ENCODE peak calls at places on chromosomes 6 and 20, in five cellular contexts. U is astrocyte, A is A673, S is heart right ventricle, G is psoas muscle. K is an unnamed sample. For H3K36me3, the result is how much of the 10 kb centered on the place peaks cover.

GRCh38 chr6:140438346-140438735 is 1063.9 kb upstream of the CITED2 start:
- DNase-seq in U (peak), S (no peak), A (no peak), G (no peak), K (no peak)

GRCh38 chr6:21185849-21186478 is 407.6 kb upstream of the SOX4 start:
- DNase-seq in S (no peak), G (no peak), A (peak), U (no peak), K (no peak)

GRCh38 chr6:38845931-38846330 is 130.8 kb downstream of the DNAH8 start:
- DNase-seq in S (no peak), A (no peak), U (no peak), G (no peak), K (no peak)

GRCh38 chr6:15791401-15792137 is 128.7 kb upstream of the DTNBP1 start:
- DNase-seq in U (no peak), G (peak), A (no peak), S (no peak), K (no peak)

GRCh38 chr6:153790048-153790447 is 249.0 kb upstream of the OPRM1 start:
- DNase-seq in G (no peak), S (no peak), U (peak), A (peak), K (peak)

GRCh38 chr6:123587838-123588545 is 48.8 kb downstream of the TRDN start:
- DNase-seq in S (no peak), U (no peak), G (no peak), A (no peak), K (no peak)

GRCh38 chr6:127710668-127711067 is 133.7 kb downstream of the C6orf58 start:
- DNase-seq in U (no peak), S (no peak), A (no peak), G (no peak), K (no peak)

GRCh38 chr6:64930664-64931063 is 776.4 kb downstream of the EYS start:
- DNase-seq in U (no peak), G (no peak), S (no peak), A (no peak), K (no peak)

GRCh38 chr6:63897952-63898351 is 262.4 kb downstream of the PHF3 start:
- DNase-seq in U (no peak), G (no peak), A (no peak), S (peak), K (no peak)

GRCh38 chr20:35603695-35604443 is 11.8 kb upstream of the SPAG4 start:
- DNase-seq in A (no peak), U (no peak), S (no peak), G (no peak), K (no peak)

GRCh38 chr6:81049425-81050042 is 702.9 kb downstream of the TENT5A start:
- DNase-seq in S (no peak), U (peak), A (peak), G (no peak), K (no peak)

GRCh38 chr6:151448623-151449022 is 3.3 kb downstream of the RMND1 start:
- DNase-seq in U (no peak), S (no peak), A (peak), G (no peak), K (no peak)
- TF ChIP-seq CTCF in U (no peak), S (no peak), A (peak), G (no peak), K (no peak)

DNA sequence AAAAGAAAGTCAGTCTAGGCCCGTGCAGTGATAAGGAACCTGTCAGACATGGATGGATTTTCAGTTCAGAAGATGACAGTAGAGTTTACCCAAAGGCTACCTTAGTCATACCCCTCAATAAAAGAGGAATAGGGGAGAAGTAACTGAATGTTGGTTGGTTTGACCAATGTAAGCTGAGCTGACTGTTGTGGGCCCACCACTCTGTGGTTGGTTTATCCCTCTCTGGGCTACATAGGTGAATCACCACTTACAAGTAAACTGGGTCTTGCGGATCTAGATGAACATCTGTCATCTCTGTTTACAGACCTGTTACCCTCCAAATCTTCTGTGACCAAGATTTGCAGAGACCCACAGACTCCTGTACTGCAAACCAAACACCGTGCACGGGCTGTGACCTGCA is 37.2 kb upstream of the MYLK2 start:
- DNase-seq in G (no peak), U (peak), A (no peak), S (no peak), K (no peak)
- H3K36me3 ChIP-seq in G (under half), U (under half), A (half or more), S (under half), K (under half)

GRCh38 chr6:136654086-136654485 is 103.9 kb upstream of the MAP7 start:
- DNase-seq in S (no peak), G (no peak), A (no peak), U (no peak), K (no peak)
- TF ChIP-seq CTCF in S (peak), G (no peak), A (peak), U (peak), K (no peak)

GRCh38 chr20:49283176-49283702 is 5.4 kb upstream of the ZNFX1 start:
- DNase-seq in U (no peak), A (peak), S (no peak), G (no peak), K (no peak)
- H3K36me3 ChIP-seq in U (half or more), A (half or more), S (under half), G (half or more), K (half or more)

GRCh38 chr20:57407541-57407956 is 16.4 kb downstream of the RBM38 start:
- DNase-seq in G (peak), S (peak), U (no peak), A (no peak), K (no peak)
- TF ChIP-seq CTCF in G (no peak), S (no peak), U (no peak), A (no peak), K (no peak)

GRCh38 chr20:32820698-32821378 is 1.1 kb downstream of the MAPRE1 start:
- DNase-seq in U (no peak), G (no peak), S (no peak), A (peak), K (no peak)
- H3K36me3 ChIP-seq in U (under half), G (under half), S (under half), A (under half), K (under half)

GRCh38 chr6:118917550-118918321 is 17.2 kb downstream of the MCM9 start:
- DNase-seq in G (no peak), S (no peak), A (no peak), U (no peak), K (no peak)

GRCh38 chr6:118908441-118908840 is 14.5 kb downstream of the ASF1A start:
- DNase-seq in A (no peak), U (peak), S (no peak), G (no peak), K (no peak)

GRCh38 chr6:118914598-118914997 is 20.4 kb downstream of the MCM9 start:
- DNase-seq in U (no peak), G (no peak), S (no peak), A (no peak), K (no peak)

GRCh38 chr6:118912646-118913045 is 18.7 kb downstream of the ASF1A start:
- DNase-seq in A (peak), S (no peak), U (no peak), G (no peak), K (no peak)

GRCh38 chr6:118913161-118913560 is 19.2 kb downstream of the ASF1A start:
- DNase-seq in S (no peak), A (no peak), G (no peak), U (no peak), K (no peak)
- TF ChIP-seq CTCF in S (no peak), A (no peak), G (no peak), U (no peak), K (no peak)

GRCh38 chr20:50128520-50128905 is 15.6 kb upstream of the UBE2V1 start:
- DNase-seq in S (no peak), A (no peak), G (no peak), U (no peak), K (no peak)

GRCh38 chr20:50129662-50130345 is 16.9 kb upstream of the UBE2V1 start:
- DNase-seq in A (no peak), S (no peak), G (no peak), U (no peak), K (no peak)

GRCh38 chr20:50130995-50131394 is 18.0 kb upstream of the UBE2V1 start:
- DNase-seq in S (no peak), U (no peak), G (no peak), A (no peak), K (no peak)

GRCh38 chr20:50127587-50128519 is 14.9 kb upstream of the UBE2V1 start:
- DNase-seq in A (no peak), U (no peak), G (no peak), S (no peak), K (no peak)

DNA sequence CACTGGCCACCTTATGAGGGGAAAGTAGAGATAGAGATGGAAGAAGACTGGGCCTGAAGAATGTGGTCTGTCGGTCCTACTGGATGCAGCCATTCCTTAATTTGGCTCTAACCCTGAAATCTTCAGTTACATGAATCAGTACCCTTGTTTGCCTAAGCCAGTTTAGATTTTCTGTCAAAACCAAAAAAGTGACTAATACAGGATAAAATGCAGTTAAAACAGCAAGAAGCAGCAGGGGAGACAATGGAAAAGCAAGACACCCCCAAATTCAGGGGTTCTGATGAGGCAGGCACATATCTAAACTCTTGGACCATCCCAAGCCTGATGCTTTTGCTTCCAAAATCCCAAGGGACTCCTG is 17.4 kb upstream of the UBE2V1 start:
- DNase-seq in S (no peak), G (no peak), U (no peak), A (no peak), K (no peak)
- H3K36me3 ChIP-seq in S (under half), G (under half), U (under half), A (half or more), K (under half)

GRCh38 chr6:137040393-137040792 is 4.4 kb downstream of the IL20RA start:
- DNase-seq in S (no peak), A (no peak), U (no peak), G (no peak), K (no peak)
- TF ChIP-seq CTCF in S (no peak), A (peak), U (peak), G (no peak), K (no peak)

DNA sequence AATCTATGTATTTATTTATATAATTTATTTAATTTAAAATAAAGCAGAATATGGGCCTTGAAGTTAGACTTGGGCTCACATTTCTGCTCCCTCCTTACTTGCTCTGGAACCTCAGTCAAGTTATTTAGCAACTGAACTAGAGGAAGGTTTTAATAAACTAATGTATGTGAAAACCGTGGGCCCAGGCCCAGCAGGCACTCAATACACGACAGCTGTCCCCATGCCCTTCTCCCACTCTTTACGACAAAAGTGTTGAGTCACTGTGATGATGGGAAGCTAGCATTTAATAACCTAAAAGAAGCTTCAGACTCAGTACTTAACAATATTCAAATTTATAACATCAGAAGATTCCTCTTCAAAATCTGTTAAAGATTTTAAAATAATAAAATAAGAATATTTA is 46.7 kb downstream of the SERAC1 start:
- DNase-seq in G (no peak), A (peak), S (no peak), U (no peak), K (no peak)
- H3K36me3 ChIP-seq in G (under half), A (under half), S (under half), U (under half), K (under half)

K was measured in mucosa of descending colon.